ENCODE peak calls at places on chromosomes 1 and 21, in four cellular contexts. One of them, this sample, is unnamed.
A peak's percentile ranks its signal among the peaks of the same experiment; 100 is the strongest.

GRCh38 chr21:42846221-42846620 is 33.1 kb downstream of the WDR4 start:
- DNase-seq in endodermal cell: no peak
- DNase-seq in LHCN-M2: no peak
- DNase-seq in ACHN: no peak
- DNase-seq in this sample: no peak

GRCh38 chr1:46288485-46289133 is 14.8 kb downstream of the LRRC41 start:
- DNase-seq in LHCN-M2: no peak
- DNase-seq in ACHN: peak; percentile 7
- DNase-seq in endodermal cell: no peak
- DNase-seq in this sample: peak; percentile 35

GRCh38 chr1:17735340-17735739 is 19.8 kb upstream of the ACTL8 start:
- DNase-seq in endodermal cell: no peak
- DNase-seq in ACHN: no peak
- DNase-seq in LHCN-M2: no peak
- DNase-seq in this sample: no peak

GRCh38 chr1:101276818-101277217 is 40.0 kb downstream of the S1PR1 start:
- DNase-seq in ACHN: no peak
- DNase-seq in endodermal cell: no peak
- DNase-seq in LHCN-M2: no peak
- DNase-seq in this sample: no peak

GRCh38 chr1:22271847-22272801 is 129.2 kb upstream of the WNT4 start:
- DNase-seq in LHCN-M2: peak; percentile 6
- DNase-seq in endodermal cell: no peak
- DNase-seq in ACHN: no peak
- DNase-seq in this sample: no peak

GRCh38 chr1:198830397-198830796 is 191.6 kb downstream of the PTPRC start:
- DNase-seq in endodermal cell: peak; percentile 47
- DNase-seq in LHCN-M2: no peak
- DNase-seq in ACHN: no peak
- DNase-seq in this sample: no peak

GRCh38 chr1:60615661-60616060 is 466.7 kb upstream of the NFIA start:
- DNase-seq in ACHN: no peak
- DNase-seq in endodermal cell: no peak
- DNase-seq in LHCN-M2: no peak
- DNase-seq in this sample: no peak

GRCh38 chr1:241639653-241640148 is 468 bp downstream of the CHML start:
- DNase-seq in LHCN-M2: no peak
- DNase-seq in ACHN: peak; percentile 56
- DNase-seq in endodermal cell: peak; percentile 84
- DNase-seq in this sample: no peak

GRCh38 chr1:7581754-7582264 is 189.3 kb upstream of the VAMP3 start:
- DNase-seq in LHCN-M2: no peak
- DNase-seq in endodermal cell: no peak
- DNase-seq in ACHN: no peak
- DNase-seq in this sample: no peak